ENCODE peak calls at places on chromosomes 2 and 18, in five cellular contexts. F is A549, Q is body of pancreas, G is heart left ventricle, X is lower leg skin. H is an unnamed sample.

GRCh38 chr2:128187032-128187654 is 96.1 kb downstream of the UGGT1 start:
- DNase-seq in F (peak; percentile 33), Q (peak; percentile 49), G (no peak), X (no peak), H (no peak)

GRCh38 chr2:196123679-196124373 is 47.6 kb downstream of the STK17B start:
- DNase-seq in F (no peak), Q (no peak), G (no peak), X (no peak), H (no peak)

GRCh38 chr2:71100195-71100964 is 29.6 kb downstream of the MCEE start:
- DNase-seq in F (peak; percentile 74), Q (peak; percentile 74), G (no peak), X (peak; percentile 89), H (no peak)

GRCh38 chr2:30271300-30271699 is 40.0 kb downstream of the LBH start:
- DNase-seq in F (no peak), Q (no peak), G (no peak), X (no peak), H (no peak)

GRCh38 chr2:150674283-150674682 is 186.8 kb upstream of the RND3 start:
- DNase-seq in F (no peak), Q (no peak), G (no peak), X (no peak), H (no peak)

GRCh38 chr2:219058541-219059374 is 2.0 kb downstream of the IHH start:
- DNase-seq in F (no peak), Q (peak; percentile 86), G (peak; percentile 40), X (peak; percentile 74), H (no peak)

GRCh38 chr18:76234559-76234958 is 260.5 kb downstream of the ZNF516 start:
- DNase-seq in F (no peak), Q (no peak), G (no peak), X (no peak), H (no peak)

GRCh38 chr2:226995625-226996041 is 159.8 kb downstream of the RHBDD1 start:
- DNase-seq in F (peak; percentile 51), Q (no peak), G (no peak), X (peak; percentile 86), H (no peak)

GRCh38 chr2:171688129-171688465 is 828 bp downstream of the DYNC1I2 start:
- DNase-seq in F (no peak), Q (no peak), G (no peak), X (no peak), H (no peak)

DNA sequence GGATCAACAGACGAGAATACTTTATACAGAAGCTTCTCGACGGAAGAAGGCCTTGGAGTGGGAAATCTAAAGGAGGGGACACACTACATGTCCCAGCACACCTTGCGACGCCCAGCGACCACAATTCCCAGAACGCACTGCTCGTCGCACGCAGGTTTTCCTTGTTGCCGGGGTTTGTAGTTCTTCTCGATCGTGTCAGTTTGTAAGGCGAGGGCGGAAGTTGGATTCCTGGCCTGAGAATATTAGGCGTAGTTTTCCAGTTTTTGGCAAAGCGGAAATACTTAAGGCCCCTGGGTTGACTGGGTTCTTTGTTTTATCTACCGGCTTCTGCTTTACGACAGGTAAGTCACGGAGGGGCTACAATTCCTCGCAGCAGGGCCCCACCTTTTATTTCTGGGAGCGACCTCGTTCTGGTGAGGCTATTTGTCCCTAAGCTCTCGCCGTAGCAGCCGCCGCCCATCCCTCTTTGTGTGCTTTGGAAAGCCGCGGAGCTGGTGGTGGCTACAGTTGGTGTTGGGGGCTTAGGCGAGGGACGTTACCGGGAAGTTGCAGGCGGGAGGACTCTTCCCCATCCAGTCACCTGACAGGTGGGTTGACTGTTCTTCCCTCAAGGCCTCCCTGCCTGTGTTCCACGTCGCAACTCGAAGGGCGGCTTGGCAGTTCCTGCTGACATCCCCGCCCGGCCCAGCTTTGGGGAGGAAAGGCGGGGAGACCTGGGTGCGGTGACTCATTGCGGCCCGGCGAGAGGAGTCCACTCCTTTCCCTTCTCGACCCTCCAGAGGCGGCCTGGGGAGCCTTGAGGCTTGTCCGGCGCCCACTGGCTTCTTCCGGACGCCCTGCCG is at the start of gene DYNC1I2:
- DNase-seq in F (peak; percentile 97), Q (peak; percentile 95), G (peak; percentile 94), X (peak; percentile 98), H (peak; percentile 98)
- TF ChIP-seq POLR2A in F (peak; percentile 69), Q (no peak), G (no peak), X (no peak), H (no peak)

GRCh38 chr2:34570266-34570872 is 971.3 kb upstream of the FAM98A start:
- DNase-seq in F (peak; percentile 47), Q (peak; percentile 74), G (no peak), X (no peak), H (no peak)
- TF ChIP-seq CTCF in F (peak; percentile 12), Q (peak; percentile 37), G (no peak), X (no peak), H (no peak)

GRCh38 chr2:120223034-120223912 is at the start of gene TMEM185B:
- DNase-seq in F (peak; percentile 91), Q (peak; percentile 90), G (peak; percentile 92), X (peak; percentile 98), H (no peak)
- TF ChIP-seq POLR2A in F (peak; percentile 42), Q (peak; percentile 67), G (peak; percentile 74), X (no peak), H (peak; percentile 15)

GRCh38 chr2:172629586-172629985 is 73.7 kb downstream of the PDK1 start:
- DNase-seq in F (no peak), Q (no peak), G (no peak), X (no peak), H (no peak)

GRCh38 chr2:172623249-172623965 is 67.5 kb downstream of the PDK1 start:
- DNase-seq in F (no peak), Q (no peak), G (no peak), X (no peak), H (no peak)

GRCh38 chr2:172628085-172628484 is 72.2 kb downstream of the PDK1 start:
- DNase-seq in F (no peak), Q (no peak), G (no peak), X (no peak), H (no peak)

DNA sequence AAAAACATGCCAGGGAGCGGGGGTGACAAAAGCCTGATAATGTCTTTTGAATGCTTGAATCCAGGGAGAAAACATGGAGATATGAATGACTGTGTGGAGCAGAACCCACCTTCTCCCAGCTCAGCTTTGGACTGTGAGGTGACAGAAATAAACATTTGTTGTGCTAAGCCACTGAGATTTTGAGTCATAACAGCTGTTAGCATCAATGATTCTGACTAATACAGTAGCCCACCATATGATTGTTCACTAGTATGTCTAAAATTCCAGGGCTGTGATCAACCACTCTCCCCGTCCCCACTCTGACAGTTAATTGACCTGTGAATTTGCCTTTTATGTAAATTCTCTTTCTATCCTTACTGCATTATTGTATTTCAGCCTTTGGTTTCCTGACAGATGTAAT is 69.1 kb downstream of the PDK1 start:
- DNase-seq in F (no peak), Q (no peak), G (no peak), X (no peak), H (no peak)
- TF ChIP-seq CTCF in F (no peak), Q (no peak), G (no peak), X (no peak), H (no peak)

H was measured in vagina.